ENCODE peak calls at places on chromosomes 16 and 17, in seven cellular contexts. R is heart left ventricle, D is transverse colon, A is uterus, T is H1, B is neuronal stem cell, I is tibial artery. P is an unnamed sample. For H3K36me3 and H3K4me1, the result is how much of the 10 kb centered on the place peaks cover.

GRCh38 chr17:47205419-47205963 is 3.7 kb upstream of the MYL4 start:
- DNase-seq in B (no peak), T (peak), R (peak), I (peak), D (peak), A (no peak), P (peak)

GRCh38 chr17:74361613-74362391 is at the start of gene BTBD17:
- DNase-seq in D (peak), R (peak), B (peak), A (peak), T (peak), I (no peak), P (peak)

GRCh38 chr17:64001091-64001579 is 3.0 kb downstream of the PRR29 start:
- DNase-seq in D (no peak), B (no peak), I (peak), T (no peak), A (no peak), R (no peak), P (no peak)

GRCh38 chr17:77737442-77738265 is 220.8 kb upstream of the TNRC6C start:
- DNase-seq in B (no peak), R (no peak), A (no peak), I (peak), T (peak), D (no peak), P (no peak)

GRCh38 chr17:58668598-58668935 is 23.3 kb downstream of the TEX14 start:
- DNase-seq in R (no peak), I (no peak), B (no peak), T (no peak), A (no peak), D (no peak), P (no peak)

GRCh38 chr17:79850571-79851460 is 11.6 kb upstream of the CBX4 start:
- DNase-seq in A (no peak), B (no peak), D (no peak), T (no peak), I (no peak), R (no peak), P (no peak)

GRCh38 chr17:6507535-6507934 is 48.8 kb downstream of the PITPNM3 start:
- DNase-seq in D (peak), A (peak), T (no peak), B (no peak), R (no peak), I (peak), P (no peak)

GRCh38 chr17:80545499-80545826 is 825 bp downstream of the RPTOR start:
- DNase-seq in R (no peak), I (no peak), T (no peak), A (no peak), B (no peak), D (no peak), P (no peak)

GRCh38 chr17:74960739-74961342 is 11.7 kb downstream of the HID1 start:
- DNase-seq in D (peak), B (no peak), I (no peak), R (no peak), A (no peak), T (peak), P (peak)

GRCh38 chr17:32626371-32626770 is 139.6 kb downstream of the CDK5R1 start:
- DNase-seq in I (no peak), A (no peak), T (no peak), B (no peak), R (no peak), D (no peak), P (peak)

GRCh38 chr16:73082608-73083007 is 34.7 kb upstream of the ZFHX3 start:
- DNase-seq in A (no peak), D (no peak), R (no peak), T (no peak), I (peak), B (no peak), P (no peak)

GRCh38 chr16:85514601-85515318 is 98.4 kb upstream of the GSE1 start:
- DNase-seq in A (peak), I (peak), B (peak), T (no peak), D (peak), R (peak), P (peak)

GRCh38 chr16:1821861-1822611 is 4.6 kb downstream of the HAGH start:
- DNase-seq in T (no peak), I (no peak), R (no peak), A (no peak), B (no peak), D (no peak), P (no peak)
- H3K36me3 ChIP-seq in T (under half), I (half or more), R (under half), A (under half), B (under half), D (under half), P (under half)

GRCh38 chr17:2240541-2240940 is 63.0 kb downstream of the SMG6 start:
- DNase-seq in B (no peak), T (no peak), I (no peak), D (no peak), A (no peak), R (peak), P (no peak)
- H3K4me1 ChIP-seq in B (under half), T (under half), I (under half), D (under half), A (under half), R (half or more), P (under half)

GRCh38 chr17:39208136-39208535 is 8.1 kb downstream of the RPL19 start:
- DNase-seq in R (no peak), A (no peak), T (no peak), B (no peak), D (no peak), I (no peak), P (peak)

GRCh38 chr17:39205112-39205526 is 5.0 kb downstream of the RPL19 start:
- DNase-seq in T (no peak), D (no peak), B (no peak), A (no peak), R (no peak), I (no peak), P (no peak)

GRCh38 chr17:39199986-39200879 is at the start of gene RPL19:
- DNase-seq in D (peak), B (peak), R (peak), T (peak), A (peak), I (peak), P (peak)

GRCh38 chr17:39200957-39201510 is 951 bp downstream of the RPL19 start:
- DNase-seq in A (no peak), B (no peak), T (no peak), I (no peak), D (no peak), R (no peak), P (no peak)

GRCh38 chr17:39204245-39204644 is 4.2 kb downstream of the RPL19 start:
- DNase-seq in T (no peak), D (no peak), I (no peak), R (no peak), A (no peak), B (no peak), P (no peak)
- H3K27ac ChIP-seq in T (no peak), D (no peak), I (no peak), R (no peak), A (no peak), B (no peak), P (no peak)

GRCh38 chr16:67653131-67654068 is 6.7 kb downstream of the ACD start:
- DNase-seq in B (no peak), T (no peak), R (no peak), D (no peak), A (no peak), I (no peak), P (peak)
- H3K36me3 ChIP-seq in B (under half), T (under half), R (under half), D (under half), A (under half), I (under half), P (under half)

DNA sequence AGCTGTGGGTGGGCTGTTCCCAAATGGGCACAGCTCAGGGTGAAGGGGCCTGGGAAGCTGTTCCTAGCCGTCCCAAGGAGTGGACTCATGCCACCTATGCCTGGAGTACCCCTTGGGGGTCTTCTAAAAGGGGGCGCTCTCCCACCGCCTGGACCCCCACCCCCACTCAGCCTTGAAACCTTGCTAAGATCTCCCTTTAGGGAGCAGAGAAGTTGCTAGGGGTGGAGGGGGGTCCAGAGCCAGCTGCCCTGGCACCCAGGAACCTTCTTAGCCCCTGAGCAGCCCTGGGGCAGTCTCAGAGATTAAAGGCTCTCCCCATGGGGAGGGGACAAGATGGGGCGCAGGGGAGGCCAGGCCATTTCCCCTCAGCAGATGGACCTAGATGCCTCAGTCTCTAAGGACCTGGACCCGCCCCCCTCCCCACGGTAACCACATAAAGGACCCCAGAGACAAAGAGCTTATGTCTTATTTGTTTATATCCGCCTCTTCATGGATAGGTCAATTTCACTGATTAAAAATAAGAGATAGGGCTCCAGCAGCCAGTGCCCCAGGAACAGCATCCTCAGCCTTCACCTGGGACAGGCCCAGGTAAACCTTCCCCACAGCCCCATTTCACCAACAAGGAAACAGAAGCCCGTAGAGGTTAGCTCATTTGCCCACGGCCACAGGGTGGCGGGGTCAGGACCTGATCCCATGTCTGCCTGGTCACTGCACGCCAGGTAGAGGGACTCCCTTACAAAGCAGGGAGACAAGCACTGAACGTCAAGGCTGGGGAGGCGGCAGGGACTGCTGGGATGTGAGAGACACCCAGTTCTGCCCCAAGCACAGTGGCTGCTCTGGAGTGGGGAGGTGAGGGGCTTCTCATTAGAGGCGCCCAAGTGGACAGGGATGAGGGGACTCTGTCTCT is 3.4 kb downstream of the MTSS2 start:
- DNase-seq in R (peak), B (no peak), A (no peak), T (no peak), I (no peak), D (no peak), P (no peak)
- H3K4me1 ChIP-seq in R (half or more), B (under half), A (under half), T (under half), I (under half), D (half or more), P (under half)

GRCh38 chr17:4147751-4148310 is 4.8 kb downstream of the CYB5D2 start:
- DNase-seq in D (no peak), A (no peak), T (no peak), I (no peak), B (no peak), R (no peak), P (no peak)

GRCh38 chr17:4144411-4144747 is 1.4 kb downstream of the CYB5D2 start:
- DNase-seq in T (no peak), D (no peak), R (no peak), B (no peak), I (no peak), A (no peak), P (no peak)

GRCh38 chr17:4143563-4144410 is 790 bp downstream of the CYB5D2 start:
- DNase-seq in D (peak), B (peak), I (peak), R (peak), T (peak), A (peak), P (peak)

GRCh38 chr17:4140125-4140524 is 2.7 kb downstream of the ZZEF1 start:
- DNase-seq in T (no peak), I (no peak), D (no peak), A (no peak), R (no peak), B (no peak), P (no peak)

GRCh38 chr17:4142107-4142900 is 526 bp downstream of the ZZEF1 start:
- DNase-seq in R (peak), A (no peak), T (no peak), D (peak), I (peak), B (no peak), P (peak)
- H3K27ac ChIP-seq in R (peak), A (peak), T (no peak), D (peak), I (peak), B (no peak), P (peak)

GRCh38 chr16:88838566-88838965 is 18.2 kb downstream of the GALNS start:
- DNase-seq in B (no peak), A (no peak), R (no peak), D (no peak), I (no peak), T (no peak), P (no peak)
- H3K36me3 ChIP-seq in B (under half), A (under half), R (under half), D (under half), I (half or more), T (under half), P (under half)

DNA sequence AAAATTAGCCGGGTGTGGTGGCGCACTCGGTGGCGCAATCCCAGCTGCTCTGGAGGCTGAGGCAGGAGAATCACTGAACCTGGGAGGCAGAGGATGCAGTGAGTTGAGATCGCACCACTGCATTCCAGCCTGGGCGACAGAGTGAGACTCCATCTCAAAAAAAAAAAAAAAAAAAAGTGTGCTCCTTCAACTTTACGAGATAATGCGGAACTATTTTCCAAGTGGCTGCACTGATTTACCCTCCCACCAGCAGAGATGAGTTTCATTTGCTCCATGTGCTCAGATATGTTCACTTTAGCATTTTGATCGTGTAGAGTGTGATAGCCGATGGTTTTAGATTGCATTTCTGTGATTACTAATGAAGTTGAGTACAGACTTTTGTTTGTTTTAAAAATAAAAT is 20.0 kb upstream of the LASP1NB start:
- DNase-seq in B (no peak), D (no peak), R (no peak), I (no peak), T (no peak), A (no peak), P (no peak)
- H3K4me1 ChIP-seq in B (under half), D (under half), R (half or more), I (under half), T (under half), A (under half), P (under half)

GRCh38 chr16:59993101-59993500 is 1259.0 kb upstream of the GOT2 start:
- DNase-seq in A (no peak), T (no peak), I (peak), R (no peak), B (no peak), D (no peak), P (peak)
- H3K27ac ChIP-seq in A (no peak), T (no peak), I (no peak), R (no peak), B (no peak), D (no peak), P (peak)

GRCh38 chr16:23504076-23504452 is 6.2 kb downstream of the GGA2 start:
- DNase-seq in R (peak), T (no peak), I (no peak), D (no peak), B (no peak), A (peak), P (no peak)
- H3K36me3 ChIP-seq in R (under half), T (under half), I (under half), D (under half), B (under half), A (under half), P (under half)